ENCODE peak calls at places on chromosomes 2 and 18, in seven cellular contexts. J is testis; H is naive thymus-derived CD8-positive, alpha-beta T cell; N is NCI-H446 treated with DMSO at 0.1 percent for 48 hours; G is stimulated activated CD4-positive, alpha-beta T cell treated with anti-CD3 and anti-CD28 coated beads, Interleukin-12 subunit alpha, Interleukin-12 subunit beta, amount 100 ng/mL, for 48 hours; L is amygdala; E is activated CD8-positive, alpha-beta memory T cell treated with anti-CD3 and anti-CD28 coated beads, Interleukin-2, amount 10 ng/mL, durations not matched to agents 7 days and 5 days. O is an unnamed sample.

GRCh38 chr2:177717831-177718618 is 325.5 kb downstream of the AGPS start:
- DNase-seq in J (no peak), H (no peak), N (no peak), G (no peak), L (no peak), E (no peak), O (no peak)

GRCh38 chr18:36544036-36544725 is 246.7 kb downstream of the FHOD3 start:
- DNase-seq in J (no peak), H (no peak), N (peak; percentile 59), G (no peak), L (no peak), E (no peak), O (no peak)

GRCh38 chr18:10485475-10485874 is 31.0 kb downstream of the APCDD1 start:
- DNase-seq in J (no peak), H (no peak), N (no peak), G (no peak), L (no peak), E (no peak), O (no peak)

GRCh38 chr2:148483675-148484074 is 160.9 kb upstream of the EPC2 start:
- DNase-seq in J (no peak), H (no peak), N (no peak), G (no peak), L (no peak), E (no peak), O (no peak)

GRCh38 chr18:24826605-24827004 is 366.2 kb downstream of the HRH4 start:
- DNase-seq in J (no peak), H (no peak), N (no peak), G (no peak), L (no peak), E (no peak), O (no peak)

GRCh38 chr2:186543561-186544131 is 46.2 kb upstream of the ITGAV start:
- DNase-seq in J (no peak), H (no peak), N (no peak), G (no peak), L (no peak), E (no peak), O (no peak)

GRCh38 chr2:19185061-19185460 is 173.4 kb downstream of the OSR1 start:
- DNase-seq in J (no peak), H (no peak), N (no peak), G (no peak), L (no peak), E (no peak), O (no peak)

GRCh38 chr2:44075536-44075935 is 79.7 kb upstream of the LRPPRC start:
- DNase-seq in J (no peak), H (no peak), N (peak; percentile 87), G (no peak), L (no peak), E (no peak), O (no peak)

GRCh38 chr18:22704627-22704918 is 228.6 kb upstream of the RBBP8 start:
- DNase-seq in J (no peak), H (no peak), N (no peak), G (no peak), L (no peak), E (no peak), O (no peak)

GRCh38 chr2:160242863-160243552 is 42.9 kb upstream of the ITGB6 start:
- DNase-seq in J (no peak), H (no peak), N (no peak), G (no peak), L (no peak), E (peak; percentile 18), O (no peak)

GRCh38 chr2:88055049-88055435 is 541 bp downstream of the KRCC1 start:
- DNase-seq in J (no peak), H (no peak), N (no peak), G (no peak), L (no peak), E (no peak), O (no peak)

GRCh38 chr2:174561283-174562275 is 36.0 kb downstream of the WIPF1 start:
- DNase-seq in J (peak; percentile 87), H (no peak), N (peak; percentile 84), G (no peak), L (peak; percentile 73), E (peak; percentile 16), O (no peak)

GRCh38 chr2:45643095-45643494 is 8.4 kb upstream of the PRKCE start:
- DNase-seq in J (no peak), H (no peak), N (no peak), G (no peak), L (no peak), E (no peak), O (no peak)

GRCh38 chr2:215982465-215982875 is 30.9 kb downstream of the MREG start:
- DNase-seq in J (no peak), H (no peak), N (no peak), G (peak; percentile 35), L (no peak), E (peak; percentile 82), O (no peak)

GRCh38 chr2:26530696-26531095 is 52.8 kb upstream of the OTOF start:
- DNase-seq in J (no peak), H (no peak), N (no peak), G (no peak), L (no peak), E (no peak), O (no peak)

GRCh38 chr2:237818066-237818473 is 19.5 kb downstream of the RBM44 start:
- DNase-seq in J (no peak), H (no peak), N (no peak), G (no peak), L (no peak), E (no peak), O (no peak)